ENCODE peak calls at places on chromosomes 13 and 19, in eight cellular contexts. M is tibial nerve, D is heart right ventricle, H is astrocyte, U is right cardiac atrium, A is mesendoderm, N is IMR-90, C is tibial artery. V is an unnamed sample.

GRCh38 chr19:3593156-3593555 is 7.9 kb downstream of the GIPC3 start:
- DNase-seq in C (no peak), A (peak), N (no peak), H (no peak), D (no peak), U (peak), M (no peak), V (no peak)

GRCh38 chr19:47093841-47094240 is 19.7 kb downstream of the ZC3H4 start:
- DNase-seq in M (no peak), A (no peak), C (no peak), N (no peak), U (no peak), H (no peak), D (no peak), V (no peak)

GRCh38 chr19:33463194-33463593 is 58.4 kb downstream of the PEPD start:
- DNase-seq in N (peak), M (no peak), U (no peak), C (no peak), D (no peak), H (no peak), A (no peak), V (no peak)

GRCh38 chr19:45767410-45767880 is 1.6 kb downstream of the SIX5 start:
- DNase-seq in N (peak), H (peak), U (peak), M (peak), A (peak), C (peak), D (peak), V (no peak)

GRCh38 chr13:32117696-32118095 is 86.1 kb downstream of the FRY start:
- DNase-seq in A (no peak), D (peak), H (no peak), C (peak), N (peak), M (no peak), U (peak), V (no peak)

GRCh38 chr13:105165449-105166125 is 1369.9 kb downstream of the EFNB2 start:
- DNase-seq in N (no peak), D (no peak), M (no peak), A (no peak), U (no peak), H (no peak), C (no peak), V (no peak)

GRCh38 chr13:99893567-99893966 is 78.0 kb downstream of the ZIC5 start:
- DNase-seq in U (no peak), A (no peak), D (no peak), N (no peak), C (no peak), M (no peak), H (no peak), V (no peak)

GRCh38 chr19:31339405-31339804 is 9.8 kb downstream of the TSHZ3 start:
- DNase-seq in U (no peak), M (no peak), D (no peak), H (peak), A (no peak), N (no peak), C (no peak), V (no peak)

GRCh38 chr19:3454656-3455392 is 25.5 kb downstream of the SMIM24 start:
- DNase-seq in D (no peak), A (no peak), H (no peak), U (no peak), C (no peak), N (no peak), M (no peak), V (no peak)

GRCh38 chr13:66556306-66556705 is 673.8 kb downstream of the PCDH9 start:
- DNase-seq in D (no peak), C (no peak), M (no peak), A (no peak), H (no peak), U (no peak), N (peak), V (no peak)

GRCh38 chr13:99086149-99086868 is 108.4 kb upstream of the DOCK9 start:
- DNase-seq in D (peak), H (peak), C (peak), M (peak), U (peak), N (peak), A (peak), V (no peak)

GRCh38 chr19:3708207-3708931 is at the start of gene TJP3:
- DNase-seq in M (no peak), N (peak), C (no peak), D (no peak), H (peak), U (peak), A (no peak), V (no peak)

GRCh38 chr13:51331354-51331861 is 8.1 kb upstream of the SERPINE3 start:
- DNase-seq in C (no peak), N (no peak), D (no peak), U (no peak), H (no peak), M (no peak), A (no peak), V (no peak)

GRCh38 chr13:109215377-109215776 is 571.0 kb downstream of the IRS2 start:
- DNase-seq in H (no peak), N (no peak), C (no peak), D (no peak), A (no peak), U (no peak), M (no peak), V (no peak)

GRCh38 chr13:97567510-97568243 is 133.7 kb downstream of the RAP2A start:
- DNase-seq in D (no peak), A (peak), C (no peak), U (no peak), M (peak), N (peak), H (peak), V (no peak)

GRCh38 chr13:114285166-114285808 is 3.9 kb downstream of the UPF3A start:
- DNase-seq in A (no peak), M (no peak), H (peak), D (no peak), N (peak), U (no peak), C (no peak), V (no peak)

GRCh38 chr13:42969558-42970172 is 22.4 kb downstream of the EPSTI1 start:
- DNase-seq in U (peak), A (peak), N (peak), M (peak), D (peak), C (peak), H (peak), V (peak)

GRCh38 chr19:55619264-55619663 is 5.1 kb downstream of the ZNF784 start:
- DNase-seq in M (no peak), C (no peak), D (no peak), A (no peak), U (no peak), N (peak), H (no peak), V (no peak)

GRCh38 chr19:311813-312261 is 20.6 kb upstream of the PLPP2 start:
- DNase-seq in M (no peak), A (no peak), U (peak), N (no peak), H (no peak), D (peak), C (no peak), V (no peak)

GRCh38 chr13:49026851-49027250 is 51.1 kb downstream of the FNDC3A start:
- DNase-seq in D (no peak), N (peak), C (no peak), A (no peak), M (no peak), H (no peak), U (no peak), V (no peak)

GRCh38 chr13:47837906-47838305 is 163.2 kb downstream of the SUCLA2 start:
- DNase-seq in H (no peak), A (peak), U (no peak), D (no peak), N (no peak), M (no peak), C (no peak), V (no peak)

GRCh38 chr13:33711441-33711840 is 106.5 kb upstream of the RFC3 start:
- DNase-seq in A (no peak), C (no peak), H (peak), M (no peak), U (no peak), D (no peak), N (no peak), V (no peak)

GRCh38 chr19:31350693-31351211 is 1.5 kb upstream of the TSHZ3 start:
- DNase-seq in A (peak), U (peak), H (peak), N (peak), M (no peak), C (no peak), D (peak), V (peak)

GRCh38 chr19:30682576-30683536 is 310.7 kb downstream of the ZNF536 start:
- DNase-seq in C (peak), U (peak), M (peak), D (peak), A (peak), H (peak), N (peak), V (peak)

GRCh38 chr19:55070755-55071502 is 4.7 kb upstream of the EPS8L1 start:
- DNase-seq in U (no peak), N (peak), M (no peak), A (no peak), D (no peak), C (no peak), H (peak), V (no peak)

GRCh38 chr19:8626823-8627222 is 3.6 kb upstream of the NFILZ start:
- DNase-seq in U (no peak), D (no peak), H (no peak), N (no peak), A (no peak), M (no peak), C (no peak), V (no peak)

GRCh38 chr13:39144391-39144790 is 106.1 kb downstream of the NHLRC3 start:
- DNase-seq in H (no peak), U (no peak), N (no peak), M (no peak), A (no peak), C (no peak), D (no peak), V (no peak)
- H3K27ac ChIP-seq in H (no peak), U (no peak), N (no peak), M (no peak), A (no peak), C (no peak), D (no peak), V (no peak)

GRCh38 chr19:9836021-9836420 is 903 bp downstream of the PIN1 start:
- DNase-seq in N (peak), U (no peak), C (no peak), M (no peak), H (no peak), A (no peak), D (no peak), V (no peak)
- H3K27ac ChIP-seq in N (no peak), U (no peak), C (peak), M (no peak), H (no peak), A (no peak), D (peak), V (no peak)

GRCh38 chr13:111280226-111280625 is 40.2 kb upstream of the TEX29 start:
- DNase-seq in H (no peak), C (no peak), D (no peak), A (no peak), U (no peak), M (no peak), N (no peak), V (no peak)

GRCh38 chr13:111282425-111282824 is 38.0 kb upstream of the TEX29 start:
- DNase-seq in H (no peak), M (no peak), D (no peak), U (no peak), N (no peak), C (no peak), A (no peak), V (no peak)

GRCh38 chr13:111281751-111282311 is 38.6 kb upstream of the TEX29 start:
- DNase-seq in H (peak), M (no peak), N (peak), D (peak), A (no peak), U (no peak), C (no peak), V (no peak)

GRCh38 chr13:111279253-111279652 is 41.2 kb upstream of the TEX29 start:
- DNase-seq in D (no peak), A (no peak), H (no peak), C (no peak), M (no peak), N (no peak), U (no peak), V (no peak)

GRCh38 chr13:111280666-111281577 is 39.5 kb upstream of the TEX29 start:
- DNase-seq in H (peak), N (peak), C (no peak), M (no peak), A (no peak), U (no peak), D (no peak), V (no peak)
- H3K27ac ChIP-seq in H (peak), N (peak), C (peak), M (peak), A (no peak), U (peak), D (peak), V (no peak)

GRCh38 chr19:13554506-13555235 is 48.4 kb upstream of the CACNA1A start:
- DNase-seq in U (no peak), A (no peak), M (no peak), D (no peak), C (no peak), N (no peak), H (no peak), V (no peak)
- H3K27ac ChIP-seq in U (no peak), A (no peak), M (no peak), D (no peak), C (no peak), N (no peak), H (no peak), V (no peak)

DNA sequence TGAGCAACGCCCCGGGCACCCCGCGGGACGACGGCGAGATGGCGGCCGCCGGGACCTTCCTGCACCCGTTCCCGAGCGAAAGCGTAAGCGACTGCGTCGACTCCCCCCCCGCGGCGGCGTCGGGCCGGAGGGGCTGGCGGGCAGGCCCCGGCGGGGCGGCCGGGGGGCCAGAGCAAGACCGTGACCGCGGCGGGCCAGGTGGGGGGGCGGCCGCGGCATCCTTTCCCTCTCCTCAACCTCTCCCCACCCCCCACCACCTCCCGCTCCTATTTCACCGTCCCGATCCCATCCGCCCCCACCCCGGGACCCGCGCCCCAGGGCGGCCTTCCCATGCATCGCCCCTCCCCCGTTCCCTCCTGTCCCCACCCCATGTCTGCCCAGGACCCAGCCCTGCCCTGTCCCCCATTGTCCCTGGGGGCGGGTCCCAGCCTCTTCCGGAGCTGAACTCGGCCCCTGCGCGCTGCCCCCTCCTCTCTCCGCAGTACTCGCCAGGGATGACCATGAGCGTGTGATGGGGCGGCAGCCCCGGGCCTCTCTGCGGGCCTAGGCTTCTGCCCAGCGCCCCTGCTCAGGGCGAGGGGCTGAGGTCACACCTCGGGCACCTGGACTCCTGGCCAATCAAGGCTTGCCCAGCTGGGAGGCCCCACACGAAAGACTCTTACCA is 4.1 kb downstream of the ISYNA1 start:
- DNase-seq in H (no peak), A (peak), U (peak), N (no peak), D (no peak), C (no peak), M (no peak), V (no peak)
- H3K27ac ChIP-seq in H (no peak), A (peak), U (no peak), N (no peak), D (peak), C (peak), M (peak), V (no peak)

GRCh38 chr13:27465611-27466010 is 15.2 kb upstream of the MTIF3 start:
- DNase-seq in A (no peak), H (no peak), C (no peak), M (no peak), D (no peak), N (no peak), U (no peak), V (no peak)
- H3K27ac ChIP-seq in A (no peak), H (no peak), C (no peak), M (no peak), D (no peak), N (no peak), U (no peak), V (no peak)

GRCh38 chr13:39035799-39036198 is 2.1 kb downstream of the PROSER1 start:
- DNase-seq in C (no peak), A (no peak), H (no peak), U (no peak), M (no peak), D (no peak), N (no peak), V (no peak)
- H3K27ac ChIP-seq in C (no peak), A (no peak), H (no peak), U (no peak), M (no peak), D (no peak), N (no peak), V (no peak)

GRCh38 chr13:30113983-30114491 is 193.3 kb downstream of the KATNAL1 start:
- DNase-seq in M (peak), C (no peak), D (no peak), A (peak), N (no peak), H (peak), U (no peak), V (no peak)

GRCh38 chr13:30111810-30112209 is 195.5 kb downstream of the KATNAL1 start:
- DNase-seq in M (no peak), C (no peak), A (peak), H (no peak), U (no peak), D (no peak), N (no peak), V (no peak)

GRCh38 chr13:30113531-30113930 is 193.8 kb downstream of the KATNAL1 start:
- DNase-seq in M (no peak), H (no peak), C (peak), U (no peak), A (no peak), N (no peak), D (no peak), V (no peak)

GRCh38 chr13:30114586-30115256 is 192.6 kb downstream of the KATNAL1 start:
- DNase-seq in A (peak), M (peak), H (peak), N (peak), D (peak), U (peak), C (peak), V (peak)

GRCh38 chr13:30112602-30113435 is 194.5 kb downstream of the KATNAL1 start:
- DNase-seq in U (peak), D (peak), C (peak), M (peak), A (peak), H (peak), N (peak), V (peak)
- H3K27ac ChIP-seq in U (no peak), D (no peak), C (peak), M (peak), A (no peak), H (no peak), N (no peak), V (no peak)

GRCh38 chr19:4709440-4710280 is 14.0 kb downstream of the DPP9 start:
- DNase-seq in D (no peak), A (no peak), N (no peak), C (no peak), H (no peak), M (no peak), U (peak), V (no peak)

GRCh38 chr19:4711211-4711610 is 12.4 kb downstream of the DPP9 start:
- DNase-seq in H (no peak), N (no peak), D (no peak), U (peak), A (no peak), C (no peak), M (no peak), V (no peak)

GRCh38 chr19:4712771-4713170 is 10.9 kb downstream of the DPP9 start:
- DNase-seq in C (no peak), A (no peak), N (no peak), M (no peak), D (no peak), U (peak), H (no peak), V (no peak)

GRCh38 chr19:4707956-4708650 is 15.5 kb downstream of the DPP9 start:
- DNase-seq in A (no peak), N (peak), H (peak), U (no peak), M (no peak), D (peak), C (no peak), V (no peak)

DNA sequence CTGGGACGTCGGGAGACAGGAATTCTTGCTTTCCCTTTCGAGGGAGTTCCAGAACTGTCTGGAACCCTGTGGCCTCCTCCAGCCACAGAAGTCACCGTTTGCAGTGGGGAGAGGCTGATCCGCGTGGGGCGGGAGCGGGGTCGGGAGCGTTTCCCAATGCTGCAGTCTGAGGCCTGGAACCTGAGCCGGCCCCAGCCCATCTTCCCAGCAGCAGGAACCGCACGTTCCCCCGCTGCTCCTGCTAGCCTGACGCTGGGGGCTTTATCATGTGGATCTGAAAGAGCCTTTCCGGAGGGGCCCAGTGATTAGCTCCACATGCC is 13.4 kb downstream of the DPP9 start:
- DNase-seq in N (no peak), A (no peak), D (no peak), M (no peak), U (peak), C (no peak), H (no peak), V (no peak)
- H3K27ac ChIP-seq in N (no peak), A (no peak), D (peak), M (no peak), U (no peak), C (peak), H (no peak), V (no peak)

DNA sequence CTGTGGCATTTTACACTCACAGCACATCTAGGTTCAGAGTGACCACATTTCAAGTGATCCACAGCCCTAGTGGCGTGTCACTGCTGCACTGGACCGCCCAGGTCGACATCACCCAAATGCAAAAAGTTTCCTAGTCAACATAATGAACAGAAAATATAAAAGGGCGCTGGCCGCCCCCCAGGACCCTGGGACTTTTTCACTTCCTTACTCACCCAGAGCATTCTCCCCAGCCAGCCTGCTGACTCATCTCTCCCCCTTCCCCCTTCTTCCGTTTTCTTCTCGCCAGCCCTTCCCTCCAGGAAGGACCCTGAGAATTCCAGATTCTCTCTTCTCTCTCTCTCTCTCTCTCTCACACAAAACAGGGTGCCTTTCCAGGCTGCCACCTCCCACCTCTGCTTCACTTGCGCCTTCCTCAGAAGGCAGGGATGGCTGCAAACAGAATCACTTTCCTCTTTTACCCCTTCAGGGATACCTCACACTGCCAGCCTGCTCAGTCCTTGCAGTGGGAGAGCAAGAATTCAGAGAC is 21.0 kb upstream of the GRWD1 start:
- DNase-seq in H (peak), M (no peak), U (no peak), A (peak), N (peak), D (no peak), C (no peak), V (no peak)
- H3K27ac ChIP-seq in H (peak), M (no peak), U (peak), A (peak), N (peak), D (no peak), C (no peak), V (no peak)